ENCODE peak calls at places on chromosomes 7 and 10, in nine cellular contexts. H, T, E, B, G, I, L, K and M are unnamed samples.

GRCh38 chr10:124152139-124152780 is 58.9 kb upstream of the CHST15 start:
- DNase-seq in T (peak; percentile 52), E (peak; percentile 87), K (peak; percentile 49), L (no peak), I (no peak), B (no peak), H (peak; percentile 84), G (no peak), M (no peak)

GRCh38 chr7:23333671-23334246 is 34.6 kb downstream of the MALSU1 start:
- DNase-seq in G (peak; percentile 76), B (no peak), T (no peak), I (no peak), L (no peak), E (no peak), K (no peak), H (no peak), M (no peak)

GRCh38 chr10:58715056-58715455 is 202.4 kb downstream of the BICC1 start:
- DNase-seq in H (no peak), G (no peak), T (no peak), K (no peak), B (no peak), I (no peak), L (no peak), E (no peak), M (no peak)

GRCh38 chr7:68706291-68706690 is 892.0 kb upstream of the AUTS2 start:
- DNase-seq in E (no peak), G (no peak), I (no peak), K (no peak), B (no peak), L (no peak), H (no peak), T (no peak), M (no peak)

GRCh38 chr7:111560773-111561658 is 1.3 kb downstream of the IMMP2L start:
- DNase-seq in H (no peak), T (no peak), E (no peak), K (no peak), I (no peak), L (peak; percentile 28), B (no peak), G (peak; percentile 67), M (no peak)

GRCh38 chr10:16393271-16393858 is 43.4 kb upstream of the PTER start:
- DNase-seq in H (no peak), G (no peak), K (no peak), B (no peak), L (no peak), T (no peak), E (no peak), I (no peak), M (no peak)

GRCh38 chr7:79453558-79454324 is at the start of gene MAGI2:
- DNase-seq in T (peak; percentile 43), B (no peak), G (peak; percentile 91), L (no peak), K (peak; percentile 63), I (peak; percentile 59), H (peak; percentile 89), E (no peak), M (no peak)

GRCh38 chr10:52951819-52952218 is 179.2 kb upstream of the MBL2 start:
- DNase-seq in I (no peak), E (no peak), G (peak; percentile 73), T (peak; percentile 21), H (peak; percentile 54), B (no peak), K (peak; percentile 69), L (no peak), M (peak; percentile 25)

GRCh38 chr10:99329238-99329890 is at the start of gene CNNM1:
- DNase-seq in E (no peak), T (peak; percentile 40), K (no peak), G (no peak), L (no peak), H (peak; percentile 76), B (peak; percentile 34), I (no peak), M (peak; percentile 19)

GRCh38 chr10:86344714-86345161 is 21.9 kb downstream of the GRID1 start:
- DNase-seq in G (no peak), E (no peak), T (no peak), B (no peak), L (no peak), H (peak; percentile 74), K (no peak), I (no peak), M (no peak)

GRCh38 chr7:13990319-13990983 is 985 bp upstream of the ETV1 start:
- DNase-seq in E (no peak), K (peak; percentile 34), L (no peak), H (peak; percentile 68), T (peak; percentile 21), G (peak; percentile 73), I (no peak), B (no peak), M (peak; percentile 16)

GRCh38 chr7:13991791-13992620 is 2.5 kb upstream of the ETV1 start:
- DNase-seq in G (peak; percentile 4), L (no peak), T (no peak), B (no peak), E (no peak), I (no peak), H (no peak), K (no peak), M (no peak)

GRCh38 chr7:13989944-13990295 is 454 bp upstream of the ETV1 start:
- DNase-seq in T (peak; percentile 5), I (no peak), K (no peak), H (no peak), B (no peak), L (no peak), G (no peak), E (no peak), M (no peak)

GRCh38 chr7:13992621-13992982 is 3.1 kb upstream of the ETV1 start:
- DNase-seq in G (no peak), I (no peak), L (no peak), T (no peak), K (no peak), B (no peak), E (no peak), H (no peak), M (no peak)

GRCh38 chr7:13990984-13991790 is 1.7 kb upstream of the ETV1 start:
- DNase-seq in I (peak; percentile 88), B (no peak), G (peak; percentile 98), H (peak; percentile 90), T (peak; percentile 92), L (peak; percentile 89), K (peak; percentile 92), E (peak; percentile 79), M (peak; percentile 18)
- TF ChIP-seq POLR2A in I (peak; percentile 29), B (no peak), G (no peak), H (no peak), T (peak; percentile 26), L (peak; percentile 89), K (peak; percentile 26), E (no peak), M (no peak)

DNA sequence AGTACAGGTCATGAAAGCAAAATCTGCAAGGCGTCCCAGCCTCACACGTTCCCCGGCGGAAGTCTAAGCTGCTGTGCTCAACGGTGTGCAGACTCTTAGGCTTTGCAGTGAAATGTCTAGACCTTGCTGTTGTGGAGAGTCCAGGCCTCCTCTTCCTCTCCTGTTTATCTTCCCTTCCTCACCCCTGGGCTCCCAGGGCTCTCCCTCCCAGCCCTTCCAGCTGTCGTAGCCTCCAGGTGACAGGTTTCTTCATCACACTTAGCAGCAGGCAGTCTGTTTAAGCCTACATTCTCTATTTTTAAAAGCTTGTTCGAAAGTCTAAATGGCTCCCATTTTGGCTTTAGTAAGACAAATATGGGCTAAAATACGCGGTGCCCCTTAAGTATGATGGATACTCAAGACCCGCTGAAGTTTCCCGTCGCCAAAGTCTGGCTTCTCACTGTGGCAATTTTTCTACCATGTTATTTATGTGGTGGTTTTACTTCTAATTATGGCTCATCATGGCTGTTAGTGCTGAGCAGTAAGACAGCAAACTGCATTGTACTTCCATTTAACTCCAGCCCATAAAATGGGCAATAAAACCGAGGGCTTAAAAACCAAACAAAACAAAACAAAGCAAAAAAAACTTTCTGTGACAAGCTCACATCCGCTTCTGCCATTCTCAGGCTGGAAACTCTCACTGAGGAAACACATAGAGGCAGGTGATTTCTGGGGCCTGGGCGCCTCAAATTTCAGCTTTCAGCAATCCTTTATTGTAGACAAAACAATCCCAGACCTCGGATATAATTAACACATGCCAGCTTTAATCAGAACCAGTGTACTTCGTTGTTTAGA is 243.2 kb downstream of the SNX10 start:
- DNase-seq in B (no peak), I (no peak), T (peak; percentile 39), H (no peak), L (no peak), K (no peak), G (peak; percentile 3), E (no peak), M (no peak)
- TF ChIP-seq POLR2AphosphoS5 in B (no peak), I (no peak), T (peak; percentile 71), H (no peak), L (no peak), K (no peak), G (no peak), E (no peak), M (no peak)

DNA sequence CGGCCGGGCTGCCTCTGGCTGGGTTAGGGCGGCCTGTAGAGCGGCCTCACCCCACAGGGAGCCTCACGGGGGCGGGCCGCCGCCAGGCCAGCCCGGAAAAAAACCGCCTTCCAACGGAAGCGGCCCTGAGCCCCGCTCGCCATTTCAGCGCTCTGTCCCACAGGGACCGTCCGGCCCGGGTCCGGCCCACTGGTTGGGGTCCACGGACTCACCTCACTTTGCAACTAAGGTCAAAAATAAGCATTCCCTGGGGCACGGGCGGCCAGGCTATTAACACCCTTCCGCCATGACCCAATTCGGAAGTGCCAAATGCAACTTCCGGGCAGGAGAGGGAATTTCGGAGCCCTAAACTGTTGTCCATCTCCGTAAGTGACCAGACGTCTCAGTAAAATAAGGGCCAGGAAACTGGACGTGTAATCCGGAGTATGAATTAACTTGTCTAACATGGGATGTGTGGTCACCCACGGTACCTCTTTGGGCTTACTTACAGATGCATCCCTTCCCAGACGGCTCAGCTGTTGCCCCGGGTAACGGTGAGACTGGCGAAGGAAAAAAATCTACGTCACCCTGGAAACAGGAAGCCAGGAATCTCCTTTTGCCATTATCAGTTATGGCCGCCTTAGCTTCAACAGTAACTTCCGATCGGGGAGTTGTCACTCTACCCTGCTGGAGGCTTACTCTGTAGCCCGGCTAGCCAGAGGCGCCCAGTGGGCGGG is at the start of gene BBIP1:
- DNase-seq in E (peak; percentile 100), T (no peak), I (peak; percentile 94), G (peak; percentile 100), L (no peak), K (no peak), H (peak; percentile 99), B (peak; percentile 74), M (peak; percentile 60)
- TF ChIP-seq POLR2A in E (no peak), T (peak; percentile 48), I (peak; percentile 80), G (peak; percentile 91), L (peak; percentile 91), K (peak; percentile 88), H (no peak), B (peak; percentile 82), M (peak; percentile 71)

GRCh38 chr7:107318523-107319160 is 149.8 kb downstream of the HBP1 start:
- DNase-seq in I (no peak), L (peak; percentile 70), T (no peak), H (no peak), B (no peak), G (no peak), K (no peak), E (no peak), M (no peak)
- TF ChIP-seq POLR2AphosphoS5 in I (no peak), L (peak; percentile 87), T (no peak), H (no peak), B (no peak), G (no peak), K (no peak), E (no peak), M (no peak)

GRCh38 chr7:986766-987722 is 4.1 kb downstream of the CYP2W1 start:
- DNase-seq in I (no peak), H (no peak), T (no peak), G (no peak), L (no peak), E (no peak), B (no peak), K (no peak), M (no peak)
- TF ChIP-seq POLR2A in I (no peak), H (no peak), T (no peak), G (no peak), L (no peak), E (no peak), B (no peak), K (no peak), M (no peak)